ENCODE peak calls at places on chromosomes 4 and X, in seven cellular contexts. One of them, this sample, is unnamed.
A peak's percentile ranks its signal among the peaks of the same experiment; 100 is the strongest.

GRCh38 chrX:77436682-77437081 is 10.5 kb upstream of the FGF16 start:
- DNase-seq in colonic mucosa: no peak
- DNase-seq in astrocyte: peak; percentile 53
- DNase-seq in uterus: no peak
- DNase-seq in endodermal cell: no peak
- DNase-seq in Panc1: no peak
- DNase-seq in mammary epithelial cell: peak; percentile 41
- DNase-seq in this sample: no peak

GRCh38 chr4:8419222-8420041 is 21.1 kb downstream of the ACOX3 start:
- DNase-seq in colonic mucosa: no peak
- DNase-seq in astrocyte: peak; percentile 58
- DNase-seq in uterus: no peak
- DNase-seq in endodermal cell: no peak
- DNase-seq in Panc1: no peak
- DNase-seq in mammary epithelial cell: no peak
- DNase-seq in this sample: no peak

GRCh38 chr4:108272046-108272445 is 103.3 kb upstream of the LEF1 start:
- DNase-seq in colonic mucosa: no peak
- DNase-seq in astrocyte: no peak
- DNase-seq in uterus: no peak
- DNase-seq in endodermal cell: no peak
- DNase-seq in Panc1: no peak
- DNase-seq in mammary epithelial cell: no peak
- DNase-seq in this sample: no peak

GRCh38 chr4:7769308-7769841 is 170.3 kb downstream of the AFAP1 start:
- DNase-seq in colonic mucosa: no peak
- DNase-seq in astrocyte: no peak
- DNase-seq in uterus: no peak
- DNase-seq in endodermal cell: no peak
- DNase-seq in Panc1: no peak
- DNase-seq in mammary epithelial cell: no peak
- DNase-seq in this sample: peak; percentile 33

GRCh38 chr4:89172865-89173264 is 61.5 kb downstream of the TIGD2 start:
- DNase-seq in colonic mucosa: no peak
- DNase-seq in astrocyte: no peak
- DNase-seq in uterus: no peak
- DNase-seq in endodermal cell: no peak
- DNase-seq in Panc1: no peak
- DNase-seq in mammary epithelial cell: no peak
- DNase-seq in this sample: no peak

GRCh38 chr4:55445921-55446577 is 50.3 kb downstream of the TMEM165 start:
- DNase-seq in colonic mucosa: no peak
- DNase-seq in astrocyte: peak; percentile 87
- DNase-seq in uterus: no peak
- DNase-seq in endodermal cell: no peak
- DNase-seq in Panc1: no peak
- DNase-seq in mammary epithelial cell: peak; percentile 57
- DNase-seq in this sample: no peak

GRCh38 chr4:139857021-139857420 is 191.4 kb downstream of the MGST2 start:
- DNase-seq in colonic mucosa: no peak
- DNase-seq in astrocyte: peak; percentile 17
- DNase-seq in uterus: no peak
- DNase-seq in endodermal cell: no peak
- DNase-seq in Panc1: no peak
- DNase-seq in mammary epithelial cell: no peak
- DNase-seq in this sample: no peak

GRCh38 chr4:27360651-27361347 is 500.2 kb downstream of the STIM2 start:
- DNase-seq in colonic mucosa: no peak
- DNase-seq in astrocyte: peak; percentile 84
- DNase-seq in uterus: no peak
- DNase-seq in endodermal cell: peak; percentile 60
- DNase-seq in Panc1: no peak
- DNase-seq in mammary epithelial cell: no peak
- DNase-seq in this sample: no peak

GRCh38 chr4:168139336-168139735 is 47.0 kb downstream of the ANXA10 start:
- DNase-seq in colonic mucosa: no peak
- DNase-seq in astrocyte: peak; percentile 85
- DNase-seq in uterus: no peak
- DNase-seq in endodermal cell: no peak
- DNase-seq in Panc1: no peak
- DNase-seq in mammary epithelial cell: peak; percentile 45
- DNase-seq in this sample: no peak

GRCh38 chrX:120125444-120125843 is 9.7 kb upstream of the RHOXF1 start:
- DNase-seq in colonic mucosa: no peak
- DNase-seq in astrocyte: no peak
- DNase-seq in uterus: no peak
- DNase-seq in endodermal cell: no peak
- DNase-seq in Panc1: no peak
- DNase-seq in mammary epithelial cell: no peak
- DNase-seq in this sample: no peak

GRCh38 chrX:22234380-22234779 is 38.3 kb upstream of the CBLL2 start:
- DNase-seq in colonic mucosa: no peak
- DNase-seq in astrocyte: no peak
- DNase-seq in uterus: no peak
- DNase-seq in endodermal cell: no peak
- DNase-seq in Panc1: no peak
- DNase-seq in mammary epithelial cell: no peak
- DNase-seq in this sample: no peak

GRCh38 chrX:105526431-105526830 is 295.9 kb upstream of the NRK start:
- DNase-seq in colonic mucosa: no peak
- DNase-seq in astrocyte: no peak
- DNase-seq in uterus: no peak
- DNase-seq in endodermal cell: no peak
- DNase-seq in Panc1: no peak
- DNase-seq in mammary epithelial cell: no peak
- DNase-seq in this sample: no peak

GRCh38 chr4:18394656-18395055 is 373.1 kb upstream of the LCORL start:
- DNase-seq in colonic mucosa: no peak
- DNase-seq in astrocyte: no peak
- DNase-seq in uterus: no peak
- DNase-seq in endodermal cell: no peak
- DNase-seq in Panc1: no peak
- DNase-seq in mammary epithelial cell: no peak
- DNase-seq in this sample: no peak

GRCh38 chr4:52107745-52108144 is 56.6 kb downstream of the SPATA18 start:
- DNase-seq in colonic mucosa: no peak
- DNase-seq in astrocyte: no peak
- DNase-seq in uterus: no peak
- DNase-seq in endodermal cell: no peak
- DNase-seq in Panc1: no peak
- DNase-seq in mammary epithelial cell: no peak
- DNase-seq in this sample: no peak

DNA sequence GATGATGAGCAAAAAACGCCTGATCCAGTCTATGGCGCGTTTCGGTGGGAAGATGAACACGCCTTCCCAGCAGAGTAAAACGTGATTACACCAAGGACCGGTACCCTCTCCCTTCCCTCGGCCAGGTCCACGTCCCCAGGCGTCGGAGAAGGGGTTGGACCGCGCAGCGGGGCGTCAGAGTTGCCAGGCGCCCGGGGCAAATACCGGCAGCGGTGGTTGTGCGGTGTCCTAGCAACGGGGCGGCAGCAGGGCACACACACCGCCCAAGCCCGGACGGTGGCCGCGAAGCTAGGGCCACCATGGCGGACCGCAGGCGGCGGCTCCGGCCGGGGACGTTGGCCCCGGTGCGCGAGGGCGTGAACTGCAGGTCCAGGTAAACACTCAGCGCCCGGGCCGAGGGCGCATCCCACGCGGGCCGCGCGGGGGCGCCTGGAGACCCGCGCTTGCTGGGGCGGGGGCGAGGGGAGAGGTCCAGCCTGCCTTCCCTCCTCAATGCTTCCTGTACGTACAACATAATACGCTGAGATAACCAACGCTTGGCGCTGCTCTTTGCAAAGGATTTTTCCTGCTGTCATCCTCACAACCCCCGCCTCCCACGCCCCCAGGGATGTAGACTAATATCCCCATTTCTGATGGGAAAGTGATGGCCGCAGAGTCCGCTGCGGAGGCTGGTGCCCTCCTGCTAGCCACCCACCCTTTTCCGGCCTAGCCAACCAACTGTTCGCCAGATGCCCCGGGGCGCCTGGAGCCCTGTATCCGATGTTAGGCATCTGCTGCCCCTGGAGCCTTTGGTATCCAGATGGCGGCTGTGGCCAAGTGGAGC is at the start of gene FAM47E:
- DNase-seq in colonic mucosa: peak; percentile 76
- DNase-seq in astrocyte: peak; percentile 16
- DNase-seq in uterus: peak; percentile 41
- DNase-seq in endodermal cell: peak; percentile 95
- DNase-seq in Panc1: no peak
- DNase-seq in mammary epithelial cell: peak; percentile 56
- DNase-seq in this sample: peak; percentile 80
- TF ChIP-seq CTCF in colonic mucosa: peak; percentile 40
- TF ChIP-seq CTCF in astrocyte: no peak
- TF ChIP-seq CTCF in uterus: peak; percentile 10
- TF ChIP-seq CTCF in endodermal cell: peak; percentile 71
- TF ChIP-seq CTCF in Panc1: peak; percentile 67
- TF ChIP-seq CTCF in mammary epithelial cell: no peak
- TF ChIP-seq CTCF in this sample: peak; percentile 35

GRCh38 chr4:175263537-175263936 is 345.4 kb downstream of the ADAM29 start:
- DNase-seq in colonic mucosa: no peak
- DNase-seq in astrocyte: no peak
- DNase-seq in uterus: no peak
- DNase-seq in endodermal cell: no peak
- DNase-seq in Panc1: no peak
- DNase-seq in mammary epithelial cell: no peak
- DNase-seq in this sample: no peak
- H3K9me3 ChIP-seq in colonic mucosa: no peaks in the 10 kb centered on the region
- H3K9me3 ChIP-seq in astrocyte: no peaks in the 10 kb centered on the region
- H3K9me3 ChIP-seq in uterus: no peaks in the 10 kb centered on the region
- H3K9me3 ChIP-seq in endodermal cell: no peaks in the 10 kb centered on the region
- H3K9me3 ChIP-seq in Panc1: no peaks in the 10 kb centered on the region
- H3K9me3 ChIP-seq in mammary epithelial cell: no peaks in the 10 kb centered on the region
- H3K9me3 ChIP-seq in this sample: no peaks in the 10 kb centered on the region

DNA sequence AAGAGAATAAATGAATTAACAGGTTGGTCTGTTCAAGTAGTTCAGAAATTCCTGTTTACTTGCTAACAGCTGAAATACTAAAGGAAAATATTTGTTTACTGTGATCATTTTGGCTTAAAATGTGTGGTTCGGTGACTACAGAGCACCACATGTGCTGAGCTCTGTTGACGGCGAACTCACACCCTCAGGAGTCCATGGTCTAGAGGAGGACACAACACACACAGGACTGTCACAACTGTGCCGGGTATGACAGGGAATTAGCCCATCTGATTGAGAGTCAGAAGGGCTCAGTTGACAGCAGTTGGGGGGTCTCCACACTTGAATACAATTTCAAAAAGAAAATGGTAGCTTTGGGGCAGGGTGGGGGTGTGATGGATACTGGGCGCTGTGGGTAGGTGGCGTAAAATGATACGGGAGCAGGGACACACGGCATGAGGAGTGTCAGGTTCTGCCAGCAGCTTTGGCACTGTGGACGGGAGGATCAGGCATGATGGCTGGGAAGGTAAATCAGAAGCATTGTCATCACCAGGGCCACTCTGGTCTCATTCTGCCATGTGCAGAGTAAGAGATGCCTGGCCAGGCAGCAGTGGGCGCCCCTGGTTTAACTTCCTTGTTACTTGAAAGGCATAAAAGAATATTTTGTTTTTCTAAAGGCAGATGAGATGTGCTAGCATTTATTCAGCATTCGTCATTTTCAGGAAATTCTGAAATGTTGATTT is 33.3 kb downstream of the CLDN22 start:
- DNase-seq in colonic mucosa: no peak
- DNase-seq in astrocyte: no peak
- DNase-seq in uterus: no peak
- DNase-seq in endodermal cell: no peak
- DNase-seq in Panc1: no peak
- DNase-seq in mammary epithelial cell: no peak
- DNase-seq in this sample: no peak
- H3K27me3 ChIP-seq in colonic mucosa: no peaks in the 10 kb centered on the region
- H3K27me3 ChIP-seq in astrocyte: no peaks in the 10 kb centered on the region
- H3K27me3 ChIP-seq in uterus: no peaks in the 10 kb centered on the region
- H3K27me3 ChIP-seq in endodermal cell: no peaks in the 10 kb centered on the region
- H3K27me3 ChIP-seq in Panc1: no peaks in the 10 kb centered on the region
- H3K27me3 ChIP-seq in mammary epithelial cell: no peaks in the 10 kb centered on the region
- H3K27me3 ChIP-seq in this sample: no peaks in the 10 kb centered on the region

GRCh38 chr4:1285790-1286553 is 3.7 kb upstream of the MAEA start:
- DNase-seq in colonic mucosa: peak; percentile 32
- DNase-seq in astrocyte: no peak
- DNase-seq in uterus: no peak
- DNase-seq in endodermal cell: peak; percentile 95
- DNase-seq in Panc1: no peak
- DNase-seq in mammary epithelial cell: no peak
- DNase-seq in this sample: no peak
- TF ChIP-seq CTCF in colonic mucosa: no peak
- TF ChIP-seq CTCF in astrocyte: no peak
- TF ChIP-seq CTCF in uterus: no peak
- TF ChIP-seq CTCF in endodermal cell: peak; percentile 64
- TF ChIP-seq CTCF in Panc1: no peak
- TF ChIP-seq CTCF in mammary epithelial cell: peak; percentile 11
- TF ChIP-seq CTCF in this sample: peak; percentile 4

GRCh38 chrX:7086384-7086783 is 61.1 kb upstream of the STS start:
- DNase-seq in colonic mucosa: no peak
- DNase-seq in astrocyte: peak; percentile 23
- DNase-seq in uterus: no peak
- DNase-seq in endodermal cell: no peak
- DNase-seq in Panc1: no peak
- DNase-seq in mammary epithelial cell: no peak
- DNase-seq in this sample: no peak
- H3K9me3 ChIP-seq in colonic mucosa: no peaks in the 10 kb centered on the region
- H3K9me3 ChIP-seq in astrocyte: no peaks in the 10 kb centered on the region
- H3K9me3 ChIP-seq in uterus: no peaks in the 10 kb centered on the region
- H3K9me3 ChIP-seq in endodermal cell: no peaks in the 10 kb centered on the region
- H3K9me3 ChIP-seq in Panc1: no peaks in the 10 kb centered on the region
- H3K9me3 ChIP-seq in mammary epithelial cell: no peaks in the 10 kb centered on the region
- H3K9me3 ChIP-seq in this sample: no peaks in the 10 kb centered on the region

DNA sequence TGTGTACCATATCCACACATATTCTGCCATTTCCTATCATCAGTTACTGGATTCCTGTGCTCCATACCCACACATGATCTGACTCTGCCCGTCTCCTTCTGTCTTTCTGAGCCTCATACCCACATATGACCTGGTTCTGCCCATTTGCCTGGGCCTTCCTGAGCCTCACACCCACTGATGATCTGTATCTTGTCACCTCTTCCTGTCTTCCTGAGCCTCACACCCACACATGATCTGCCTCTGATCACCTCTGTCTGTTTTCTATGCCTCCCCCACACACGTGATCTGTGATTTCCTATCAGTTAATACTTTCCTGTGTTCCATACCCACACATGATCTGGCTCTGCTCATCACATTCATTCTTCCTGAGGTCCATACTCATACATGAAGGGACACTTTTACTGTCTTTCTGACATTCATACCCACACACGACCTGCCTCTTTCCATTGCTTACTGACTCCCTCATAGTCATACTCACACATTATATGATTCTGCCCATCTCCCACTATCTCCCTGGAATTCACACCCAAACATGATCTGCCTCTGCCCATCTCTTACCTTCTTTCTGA is 32.5 kb downstream of the SCML1 start:
- DNase-seq in colonic mucosa: no peak
- DNase-seq in astrocyte: no peak
- DNase-seq in uterus: no peak
- DNase-seq in endodermal cell: no peak
- DNase-seq in Panc1: no peak
- DNase-seq in mammary epithelial cell: no peak
- DNase-seq in this sample: no peak
- H3K27me3 ChIP-seq in colonic mucosa: no peaks in the 10 kb centered on the region
- H3K27me3 ChIP-seq in astrocyte: no peaks in the 10 kb centered on the region
- H3K27me3 ChIP-seq in uterus: no peaks in the 10 kb centered on the region
- H3K27me3 ChIP-seq in endodermal cell: peaks cover 38% of the 10 kb centered on the region
- H3K27me3 ChIP-seq in Panc1: no peaks in the 10 kb centered on the region
- H3K27me3 ChIP-seq in mammary epithelial cell: peaks cover 2% of the 10 kb centered on the region
- H3K27me3 ChIP-seq in this sample: no peaks in the 10 kb centered on the region

This sample was measured in tibial artery.